ENCODE peak calls at places on chromosomes 3 and 15, in four cellular contexts. F, W, O and P are unnamed samples.

GRCh38 chr3:171186383-171186782 is 159.9 kb upstream of the SLC2A2 start:
- DNase-seq in W (no peak), F (no peak), O (no peak), P (no peak)

GRCh38 chr15:74179101-74179841 is 5.8 kb downstream of the ISLR start:
- DNase-seq in W (no peak), F (no peak), O (peak), P (peak)

GRCh38 chr3:170383567-170383966 is 26.1 kb downstream of the SKIL start:
- DNase-seq in W (no peak), F (no peak), O (peak), P (no peak)

GRCh38 chr15:78811124-78811824 is at the start of gene ADAMTS7:
- DNase-seq in F (peak), W (peak), O (peak), P (peak)

GRCh38 chr3:34012102-34012461 is 213.7 kb downstream of the PDCD6IP start:
- DNase-seq in F (peak), O (peak), W (no peak), P (no peak)

GRCh38 chr15:52789008-52789600 is 1.0 kb downstream of the ONECUT1 start:
- DNase-seq in F (no peak), W (no peak), O (no peak), P (peak)

GRCh38 chr3:81723732-81724313 is 37.6 kb downstream of the GBE1 start:
- DNase-seq in W (no peak), F (no peak), O (peak), P (no peak)

GRCh38 chr15:63134245-63134644 is 12.6 kb downstream of the LACTB start:
- DNase-seq in W (no peak), F (no peak), O (no peak), P (no peak)

GRCh38 chr3:188720636-188721035 is 451.1 kb upstream of the TPRG1 start:
- DNase-seq in F (no peak), W (no peak), O (no peak), P (no peak)

GRCh38 chr15:85485956-85486567 is 105.7 kb downstream of the AKAP13 start:
- DNase-seq in O (peak), W (peak), F (peak), P (no peak)

GRCh38 chr15:80152896-80153876 is at the start of gene FAH:
- DNase-seq in W (no peak), O (peak), F (no peak), P (peak)

GRCh38 chr3:30259730-30260129 is 346.7 kb upstream of the TGFBR2 start:
- DNase-seq in W (no peak), O (no peak), F (no peak), P (no peak)

GRCh38 chr3:3893590-3893989 is 94.4 kb downstream of the LRRN1 start:
- DNase-seq in O (no peak), W (no peak), F (no peak), P (no peak)

GRCh38 chr15:70491183-70491621 is 272.2 kb downstream of the UACA start:
- DNase-seq in W (no peak), O (peak), F (no peak), P (no peak)

GRCh38 chr3:8500208-8500961 is 1.2 kb upstream of the LMCD1 start:
- DNase-seq in O (no peak), F (no peak), W (no peak), P (no peak)
- H3K9ac ChIP-seq in O (peak), F (peak), W (no peak), P (peak)

DNA sequence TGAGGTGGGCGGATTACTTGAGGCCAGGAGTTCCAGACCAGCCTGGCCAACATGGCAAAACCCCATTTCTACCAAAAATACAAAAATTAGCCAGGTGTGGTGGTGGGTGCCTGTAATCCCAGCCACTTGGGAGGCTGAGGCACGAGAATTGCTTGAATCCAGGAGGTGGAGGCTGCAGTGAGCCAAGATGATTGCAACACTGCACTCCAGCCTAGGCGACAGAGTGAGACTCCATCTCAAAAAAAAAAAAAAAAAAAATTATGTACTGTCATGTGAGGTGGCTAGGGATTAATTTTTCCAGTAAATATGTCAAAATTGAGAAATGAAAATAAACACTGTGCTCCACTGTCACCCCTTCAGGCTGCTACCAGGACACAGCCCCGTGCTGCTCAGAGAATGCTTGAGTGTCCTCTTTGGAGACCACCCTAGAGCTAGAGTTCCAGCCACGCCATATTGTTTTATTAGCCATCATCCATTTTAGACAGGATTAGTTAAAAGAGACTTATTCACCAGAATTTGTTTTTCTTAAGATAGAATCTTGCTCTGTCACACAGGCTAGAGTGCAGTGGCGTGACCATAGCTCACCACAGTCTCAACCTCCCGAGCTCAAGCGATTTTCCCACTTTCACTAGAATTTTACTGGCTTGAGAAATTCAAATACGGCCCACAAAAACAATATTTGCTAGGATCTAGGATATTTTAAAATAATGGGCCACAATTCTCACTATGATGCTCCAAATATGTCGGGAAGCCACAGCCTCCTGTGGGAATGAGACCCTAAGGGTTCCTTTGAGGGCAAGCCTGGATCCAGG is 680 bp downstream of the CD80 start:
- DNase-seq in F (no peak), W (no peak), O (no peak), P (no peak)
- H3K9ac ChIP-seq in F (no peak), W (no peak), O (no peak), P (no peak)

DNA sequence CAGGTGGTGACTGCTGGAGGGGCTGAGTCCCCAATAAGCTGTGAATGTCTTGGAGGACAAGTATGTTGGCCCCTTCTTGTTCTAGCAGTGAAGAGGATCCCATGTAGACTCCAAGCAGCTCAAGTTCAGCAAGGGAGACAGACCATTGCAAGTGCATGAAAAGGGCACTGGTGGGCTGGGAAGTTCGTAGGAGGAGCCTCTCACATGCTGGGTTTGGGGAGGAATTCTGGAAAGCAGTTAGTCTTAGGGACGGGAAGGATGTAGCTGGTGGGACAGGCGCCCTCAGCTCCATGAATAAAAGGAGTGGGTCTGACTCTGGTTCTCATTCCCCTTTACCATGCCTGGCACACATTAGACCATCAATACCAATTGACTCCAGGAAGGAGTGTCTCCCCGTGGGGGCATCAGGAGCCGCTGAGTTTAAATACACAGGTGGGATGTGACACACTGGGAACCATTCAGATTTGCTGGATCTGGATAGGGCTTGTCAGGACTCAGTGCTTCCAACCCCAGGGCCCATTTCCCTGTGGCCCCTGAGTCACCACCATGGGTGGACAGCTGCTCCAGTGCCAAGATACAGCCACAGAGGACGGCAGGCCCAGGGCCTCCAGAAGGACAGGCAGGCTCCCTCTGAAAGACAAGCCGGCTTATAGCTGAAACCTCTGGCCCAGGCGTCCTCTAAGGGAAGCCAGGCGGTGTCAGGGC is 554 bp upstream of the XYLB start:
- DNase-seq in O (no peak), W (no peak), F (no peak), P (no peak)
- H3K9ac ChIP-seq in O (peak), W (no peak), F (peak), P (peak)

DNA sequence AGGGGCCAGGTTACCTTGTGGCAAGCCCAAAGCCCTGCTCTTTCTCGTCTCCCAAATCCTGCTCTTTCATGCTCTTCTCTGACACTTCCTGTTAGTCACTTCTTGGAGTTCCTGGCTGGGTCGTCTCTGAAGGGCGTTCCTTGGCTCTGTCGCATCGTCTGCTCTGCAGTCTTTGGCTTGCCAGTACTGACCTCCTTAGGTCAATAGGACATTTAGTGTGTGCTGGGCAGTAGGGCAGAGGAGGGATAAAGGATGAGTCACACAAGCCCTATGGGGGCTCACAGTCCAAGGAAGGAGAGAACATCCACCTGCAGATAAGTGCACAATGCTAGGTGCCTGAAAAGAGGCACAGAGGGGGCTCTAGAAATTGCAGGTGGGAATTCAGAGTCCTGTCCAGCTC is 87.5 kb downstream of the FAM43A start:
- DNase-seq in W (no peak), O (no peak), F (no peak), P (no peak)
- H3K9ac ChIP-seq in W (no peak), O (no peak), F (no peak), P (no peak)

GRCh38 chr15:98773616-98774015 is 125.3 kb downstream of the IGF1R start:
- DNase-seq in O (no peak), W (no peak), F (no peak), P (no peak)
- H3K9ac ChIP-seq in O (no peak), W (no peak), F (no peak), P (no peak)